ENCODE peak calls at places on chromosomes 3 and 15, in seven cellular contexts. C is HT-29, J is RPMI7951, T is foreskin melanocyte, U is GM13977, O is WTC11, K is spleen. Z is an unnamed sample.

GRCh38 chr3:49867871-49868321 is 1.8 kb downstream of the CAMKV start:
- DNase-seq in J (peak; percentile 49), O (peak; percentile 78), U (no peak), T (no peak), K (no peak), C (no peak), Z (peak; percentile 53)

GRCh38 chr3:194049394-194049793 is 86.6 kb upstream of the HES1 start:
- DNase-seq in J (no peak), K (no peak), C (no peak), U (no peak), T (no peak), O (no peak), Z (no peak)

GRCh38 chr3:108006077-108006675 is 84.7 kb downstream of the CD47 start:
- DNase-seq in C (peak; percentile 22), K (no peak), T (no peak), J (no peak), U (no peak), O (no peak), Z (no peak)

GRCh38 chr3:122962149-122962548 is 65.4 kb downstream of the SEMA5B start:
- DNase-seq in T (no peak), C (no peak), K (peak; percentile 27), O (no peak), U (no peak), J (no peak), Z (no peak)

GRCh38 chr15:90174140-90174891 is 26.8 kb upstream of the SEMA4B start:
- DNase-seq in O (no peak), U (no peak), T (peak; percentile 89), K (no peak), C (peak; percentile 40), J (peak; percentile 80), Z (no peak)

GRCh38 chr3:125054436-125055164 is 1.2 kb downstream of the HEG1 start:
- DNase-seq in J (peak; percentile 77), O (no peak), K (peak; percentile 72), C (peak; percentile 47), U (peak; percentile 82), T (no peak), Z (peak; percentile 68)

GRCh38 chr3:148937477-148937876 is 53.9 kb upstream of the GYG1 start:
- DNase-seq in K (no peak), U (no peak), O (no peak), T (no peak), C (no peak), J (no peak), Z (no peak)

GRCh38 chr3:184652465-184652864 is 59.4 kb downstream of the MAGEF1 start:
- DNase-seq in O (no peak), T (no peak), K (no peak), C (no peak), U (no peak), J (no peak), Z (no peak)

GRCh38 chr3:197372076-197372661 is 73.8 kb upstream of the DLG1 start:
- DNase-seq in C (peak; percentile 55), T (no peak), U (peak; percentile 1), O (no peak), J (peak; percentile 96), K (peak; percentile 29), Z (peak; percentile 55)

GRCh38 chr3:15094187-15094875 is 4.6 kb downstream of the RBSN start:
- DNase-seq in J (no peak), U (no peak), O (no peak), C (no peak), K (no peak), T (no peak), Z (no peak)

GRCh38 chr15:41922353-41922752 is 28.5 kb upstream of the SPTBN5 start:
- DNase-seq in K (no peak), C (no peak), U (no peak), O (no peak), T (no peak), J (no peak), Z (no peak)

GRCh38 chr15:99399612-99400011 is 148.3 kb downstream of the LRRC28 start:
- DNase-seq in K (no peak), U (no peak), T (no peak), J (no peak), O (no peak), C (no peak), Z (no peak)

Z was measured in ACHN.